ENCODE peak calls at places on chromosome 11, in five cellular contexts. W is NCI-H774, A is psoas muscle, N is osteoblast, U is amniotic stem cell. F is an unnamed sample.

GRCh38 chr11:70662691-70663098 is 264.4 kb downstream of the CTTN start:
- DNase-seq in U (no peak), N (peak; percentile 51), W (no peak), A (no peak), F (no peak)

GRCh38 chr11:43316451-43316850 is 4.7 kb downstream of the API5 start:
- DNase-seq in U (no peak), A (no peak), W (no peak), N (peak; percentile 30), F (peak; percentile 76)

GRCh38 chr11:119206512-119207299 is 567 bp downstream of the CBL start:
- DNase-seq in N (peak; percentile 93), U (no peak), W (no peak), A (peak; percentile 66), F (peak; percentile 15)

GRCh38 chr11:1888811-1889526 is 2.7 kb downstream of the PRR33 start:
- DNase-seq in U (no peak), N (peak; percentile 52), A (peak; percentile 48), W (no peak), F (no peak)

GRCh38 chr11:103395612-103396011 is 286.4 kb downstream of the DYNC2H1 start:
- DNase-seq in U (no peak), N (no peak), W (no peak), A (no peak), F (no peak)

GRCh38 chr11:3929689-3930088 is 74.2 kb downstream of the STIM1 start:
- DNase-seq in A (no peak), U (no peak), W (no peak), N (no peak), F (no peak)

GRCh38 chr11:133518702-133519264 is 13.5 kb downstream of the OPCML start:
- DNase-seq in N (no peak), U (no peak), A (no peak), W (no peak), F (no peak)

GRCh38 chr11:31801298-31801702 is 9.8 kb downstream of the PAX6 start:
- DNase-seq in U (no peak), A (no peak), W (no peak), N (peak; percentile 85), F (no peak)

GRCh38 chr11:126734752-126735151 is 265.8 kb downstream of the KIRREL3 start:
- DNase-seq in A (no peak), U (no peak), N (no peak), W (no peak), F (no peak)

GRCh38 chr11:10489444-10489785 is 34.4 kb downstream of the AMPD3 start:
- DNase-seq in W (no peak), N (no peak), A (no peak), U (no peak), F (no peak)

GRCh38 chr11:134026655-134027343 is 42.1 kb upstream of the JAM3 start:
- DNase-seq in W (peak; percentile 92), U (no peak), A (no peak), N (no peak), F (no peak)

GRCh38 chr11:128302425-128303186 is 284.8 kb downstream of the ETS1 start:
- DNase-seq in A (no peak), W (no peak), U (no peak), N (no peak), F (peak; percentile 91)

GRCh38 chr11:3992964-3993363 is 101.6 kb upstream of the RRM1 start:
- DNase-seq in A (no peak), W (no peak), U (no peak), N (no peak), F (no peak)

GRCh38 chr11:62552931-62553838 is 6.6 kb upstream of the AHNAK start:
- DNase-seq in U (peak; percentile 89), N (peak; percentile 98), A (peak; percentile 88), W (no peak), F (no peak)

GRCh38 chr11:114395776-114396175 is 4.5 kb downstream of the C11orf71 start:
- DNase-seq in U (no peak), W (no peak), A (no peak), N (no peak), F (peak; percentile 31)

GRCh38 chr11:27541790-27542189 is 35.2 kb upstream of the LIN7C start:
- DNase-seq in W (no peak), U (no peak), N (no peak), A (no peak), F (no peak)

GRCh38 chr11:36343436-36343835 is 47.3 kb downstream of the PRR5L start:
- DNase-seq in N (no peak), A (no peak), W (no peak), U (no peak), F (no peak)

GRCh38 chr11:59114344-59114743 is 7.3 kb downstream of the FAM111B start:
- DNase-seq in W (no peak), U (no peak), A (no peak), N (no peak), F (no peak)

F was measured in MM.1S.